ENCODE peak calls at places on chromosomes 4 and X, in ten cellular contexts. E, W, V, Z, G, M, T, A, S and Q are unnamed samples.

GRCh38 chrX:6095469-6095868 is 133.2 kb downstream of the NLGN4X start:
- DNase-seq in E (no peak), W (peak; percentile 59), V (peak; percentile 41), Z (no peak), G (peak; percentile 73), M (no peak), T (no peak), A (no peak), S (no peak), Q (peak; percentile 36)

GRCh38 chr4:167873536-167873935 is 218.8 kb upstream of the ANXA10 start:
- DNase-seq in E (no peak), W (no peak), V (no peak), Z (no peak), G (no peak), M (no peak), T (no peak), A (no peak), S (no peak), Q (no peak)

GRCh38 chr4:138835833-138836521 is 179.6 kb upstream of the NOCT start:
- DNase-seq in E (no peak), W (no peak), V (no peak), Z (peak; percentile 7), G (no peak), M (peak; percentile 42), T (peak; percentile 66), A (no peak), S (peak; percentile 65), Q (no peak)

GRCh38 chrX:19541931-19542330 is 26.6 kb upstream of the MAP3K15 start:
- DNase-seq in E (no peak), W (no peak), V (no peak), Z (no peak), G (no peak), M (no peak), T (no peak), A (no peak), S (no peak), Q (no peak)

GRCh38 chrX:15786930-15787329 is 3.4 kb upstream of the ZRSR2 start:
- DNase-seq in E (no peak), W (no peak), V (no peak), Z (no peak), G (no peak), M (no peak), T (no peak), A (no peak), S (no peak), Q (no peak)

GRCh38 chr4:16082424-16083216 is 1.2 kb downstream of the PROM1 start:
- DNase-seq in E (no peak), W (peak; percentile 97), V (peak; percentile 90), Z (no peak), G (peak; percentile 98), M (peak; percentile 25), T (peak; percentile 73), A (no peak), S (peak; percentile 39), Q (peak; percentile 95)

GRCh38 chrX:18885317-18886004 is 98.5 kb downstream of the PHKA2 start:
- DNase-seq in E (no peak), W (peak; percentile 38), V (no peak), Z (peak; percentile 34), G (peak; percentile 17), M (peak; percentile 13), T (peak; percentile 46), A (no peak), S (no peak), Q (no peak)

GRCh38 chr4:148354186-148354585 is 88.0 kb downstream of the NR3C2 start:
- DNase-seq in E (no peak), W (no peak), V (no peak), Z (no peak), G (no peak), M (no peak), T (no peak), A (no peak), S (no peak), Q (no peak)

GRCh38 chr4:146255874-146256273 is 41.5 kb downstream of the REELD1 start:
- DNase-seq in E (no peak), W (peak; percentile 85), V (no peak), Z (peak; percentile 14), G (no peak), M (peak; percentile 80), T (no peak), A (no peak), S (peak; percentile 3), Q (no peak)

GRCh38 chrX:154486052-154486395 is 391 bp downstream of the UBL4A start:
- DNase-seq in E (peak; percentile 47), W (peak; percentile 6), V (no peak), Z (no peak), G (peak; percentile 7), M (peak; percentile 58), T (peak; percentile 33), A (no peak), S (no peak), Q (no peak)

GRCh38 chrX:51496501-51497291 is at the start of gene NUDT11:
- DNase-seq in E (peak; percentile 70), W (peak; percentile 81), V (peak; percentile 77), Z (peak; percentile 58), G (peak; percentile 79), M (peak; percentile 88), T (peak; percentile 82), A (peak; percentile 38), S (no peak), Q (peak; percentile 89)

GRCh38 chr4:173374588-173374987 is 3.8 kb downstream of the SAP30 start:
- DNase-seq in E (no peak), W (no peak), V (no peak), Z (no peak), G (no peak), M (no peak), T (no peak), A (no peak), S (no peak), Q (no peak)

GRCh38 chrX:50799531-50799961 is 14.4 kb downstream of the SHROOM4 start:
- DNase-seq in E (no peak), W (no peak), V (no peak), Z (no peak), G (no peak), M (peak; percentile 49), T (peak; percentile 33), A (no peak), S (no peak), Q (no peak)

GRCh38 chrX:154761977-154762528 is 611 bp upstream of the DKC1 start:
- DNase-seq in E (peak; percentile 11), W (peak; percentile 22), V (no peak), Z (no peak), G (no peak), M (peak; percentile 20), T (no peak), A (no peak), S (no peak), Q (no peak)

DNA sequence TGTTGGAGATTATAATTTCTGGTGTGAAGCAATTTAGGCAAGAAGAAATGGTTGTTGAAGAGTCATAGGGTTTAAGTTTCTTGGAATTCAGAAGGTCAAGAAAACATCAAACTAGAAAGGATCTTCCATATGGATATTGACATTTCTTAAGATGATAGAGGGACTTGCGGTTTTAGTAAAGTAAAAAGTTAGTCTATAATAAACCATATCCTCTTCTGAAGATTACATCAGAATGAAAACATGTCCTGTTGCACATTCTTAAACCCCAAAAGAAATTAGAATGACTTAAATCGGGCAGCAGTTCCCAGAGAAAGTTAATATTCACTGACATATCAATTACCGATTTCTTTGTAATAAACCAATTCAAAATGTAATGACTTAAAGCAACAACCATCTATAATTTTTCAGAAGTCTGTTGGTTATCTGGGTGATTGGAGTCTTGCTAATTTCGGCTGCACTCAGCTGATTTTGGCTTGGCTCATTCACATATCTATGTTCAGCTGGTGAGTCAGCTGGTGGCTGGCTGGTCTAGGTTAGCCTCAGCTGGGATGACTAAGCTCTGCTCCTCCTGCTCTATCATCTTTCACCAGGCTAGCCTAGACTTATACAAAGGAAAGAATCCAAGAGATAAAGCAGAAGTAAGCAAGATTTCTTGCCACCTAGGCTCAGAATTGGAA is 24.4 kb upstream of the DYNLT3 start:
- DNase-seq in E (no peak), W (peak; percentile 39), V (no peak), Z (peak; percentile 87), G (peak; percentile 4), M (peak; percentile 93), T (peak; percentile 30), A (peak; percentile 67), S (no peak), Q (no peak)
- H3K4me2 ChIP-seq in E (no peak overlapping the region), W (no peak overlapping the region), V (no peak overlapping the region), Z (peak overlapping the region; percentile 23), G (no peak overlapping the region), M (peak overlapping the region; percentile 30), T (no peak overlapping the region), A (no peak overlapping the region), S (no peak overlapping the region), Q (no peak overlapping the region)

GRCh38 chr4:53906786-53907185 is 157.6 kb downstream of the CHIC2 start:
- DNase-seq in E (no peak), W (no peak), V (no peak), Z (peak; percentile 41), G (no peak), M (no peak), T (no peak), A (no peak), S (no peak), Q (no peak)
- H3K27ac ChIP-seq in E (no peak overlapping the region), W (no peak overlapping the region), V (no peak overlapping the region), Z (peak overlapping the region; percentile 38), G (no peak overlapping the region), M (peak overlapping the region; percentile 19), T (peak overlapping the region; percentile 83), A (no peak overlapping the region), S (no peak overlapping the region), Q (no peak overlapping the region)

DNA sequence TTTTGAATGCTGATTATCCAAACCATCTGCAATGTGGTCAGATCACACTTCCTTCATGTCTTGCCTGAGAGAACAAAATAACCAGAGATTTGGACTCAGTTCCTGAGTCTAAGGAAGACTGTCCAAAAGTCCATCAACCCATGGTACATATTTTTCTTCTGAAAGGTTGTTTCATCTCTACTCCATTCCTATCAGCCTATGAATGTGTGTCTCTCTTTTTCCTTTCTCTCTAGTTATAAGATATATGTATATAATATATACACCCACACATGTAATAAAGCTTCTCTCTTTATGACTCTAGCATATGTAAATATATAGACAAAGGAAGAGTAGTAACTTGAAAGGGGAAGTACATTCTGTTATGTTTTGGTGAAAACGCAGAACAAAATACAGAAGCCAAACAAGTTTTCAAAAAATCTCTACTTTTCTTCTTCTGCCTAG is 227.0 kb downstream of the ARHGAP24 start:
- DNase-seq in E (peak; percentile 89), W (no peak), V (no peak), Z (peak; percentile 18), G (no peak), M (no peak), T (no peak), A (no peak), S (no peak), Q (no peak)
- H3K4me2 ChIP-seq in E (peak overlapping the region; percentile 72), W (no peak overlapping the region), V (no peak overlapping the region), Z (no peak overlapping the region), G (no peak overlapping the region), M (no peak overlapping the region), T (no peak overlapping the region), A (no peak overlapping the region), S (no peak overlapping the region), Q (no peak overlapping the region)

DNA sequence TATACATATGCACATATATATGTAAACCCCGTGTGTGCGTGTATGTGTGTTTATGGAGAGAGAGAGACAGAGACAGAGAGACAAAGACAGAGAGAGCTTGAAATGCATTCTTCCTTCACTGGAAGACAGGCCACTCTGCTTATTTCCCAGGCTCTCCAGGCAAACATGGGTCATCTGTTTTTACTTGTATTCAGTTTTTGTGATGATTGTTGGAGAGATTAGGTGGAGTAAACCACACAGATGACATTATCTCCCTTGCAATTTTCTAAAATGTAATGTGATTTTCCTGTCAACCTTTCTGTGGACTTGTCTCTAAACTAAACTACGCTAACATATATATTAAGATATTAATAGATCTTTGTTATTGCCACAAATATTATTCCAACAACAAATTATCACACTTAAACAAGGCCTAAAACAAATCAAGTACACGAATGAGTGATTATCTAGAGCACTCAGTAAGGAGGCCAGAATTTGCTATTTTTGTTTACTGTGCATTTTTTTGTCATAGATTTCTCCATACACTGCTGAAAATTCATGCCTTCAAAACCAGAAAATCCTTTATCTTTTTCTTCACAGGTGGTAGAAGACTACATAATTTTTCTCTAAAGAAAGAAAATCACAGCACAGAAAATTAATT is 251.8 kb upstream of the SLIT2 start:
- DNase-seq in E (no peak), W (no peak), V (no peak), Z (no peak), G (no peak), M (no peak), T (no peak), A (no peak), S (no peak), Q (no peak)
- H3K27ac ChIP-seq in E (no peak overlapping the region), W (no peak overlapping the region), V (no peak overlapping the region), Z (no peak overlapping the region), G (no peak overlapping the region), M (no peak overlapping the region), T (no peak overlapping the region), A (no peak overlapping the region), S (no peak overlapping the region), Q (no peak overlapping the region)